ENCODE peak calls at places on chromosome 1, in eight cellular contexts. Y is IMR-90; N is cardiac fibroblast; T is brain microvascular endothelial cell; J is stimulated activated CD8-positive, alpha-beta memory T cell treated with anti-CD3 and anti-CD28 coated beads, Interleukin-15, amount 100 ng/mL, for 24 hours; F is A549; K is head of caudate nucleus; B is mucosa of gallbladder. W is an unnamed sample.

GRCh38 chr1:73463848-73464247 is 734.1 kb downstream of the LRRIQ3 start:
- DNase-seq in Y (no peak), T (no peak), N (no peak), B (no peak), K (no peak), F (no peak), J (no peak), W (no peak)

GRCh38 chr1:234564035-234565029 is 45.6 kb downstream of the IRF2BP2 start:
- DNase-seq in F (peak), N (peak), K (no peak), Y (peak), T (peak), J (no peak), B (peak), W (no peak)

GRCh38 chr1:81433676-81434075 is 367.1 kb upstream of the ADGRL2 start:
- DNase-seq in Y (no peak), T (no peak), F (no peak), N (no peak), B (no peak), J (no peak), K (no peak), W (no peak)

GRCh38 chr1:68542586-68542985 is 45.7 kb upstream of the DEPDC1 start:
- DNase-seq in N (peak), F (no peak), Y (no peak), B (no peak), J (no peak), T (peak), K (no peak), W (no peak)

GRCh38 chr1:65504263-65504662 is 83.8 kb downstream of the LEPR start:
- DNase-seq in F (no peak), Y (no peak), B (no peak), J (no peak), K (no peak), T (no peak), N (no peak), W (no peak)

GRCh38 chr1:30966690-30967369 is 58.3 kb upstream of the SDC3 start:
- DNase-seq in K (no peak), N (peak), Y (peak), F (peak), T (peak), B (no peak), J (no peak), W (peak)

GRCh38 chr1:173669491-173669941 is at the start of gene ANKRD45:
- DNase-seq in J (no peak), N (peak), T (peak), F (peak), Y (peak), K (peak), B (no peak), W (no peak)

GRCh38 chr1:92374211-92374610 is 75.4 kb downstream of the RPAP2 start:
- DNase-seq in K (no peak), F (no peak), N (no peak), T (no peak), Y (no peak), J (no peak), B (no peak), W (no peak)

GRCh38 chr1:145878724-145879123 is 6.9 kb downstream of the ANKRD35 start:
- DNase-seq in F (no peak), Y (peak), J (no peak), T (no peak), B (no peak), K (no peak), N (peak), W (no peak)

W was measured in DMS153.